ENCODE peak calls at places on chromosome 4, in seven cellular contexts. B, N, W, F, S, C and G are unnamed samples.

GRCh38 chr4:32847466-32847865 is 2127.3 kb downstream of the PCDH7 start:
- DNase-seq in C (no peak), N (no peak), W (peak), B (no peak), S (no peak), F (peak), G (no peak)

GRCh38 chr4:18938343-18939109 is 917.0 kb upstream of the LCORL start:
- DNase-seq in F (no peak), N (no peak), W (no peak), S (no peak), B (no peak), C (no peak), G (no peak)

GRCh38 chr4:158170691-158171455 is 2.0 kb downstream of the GASK1B start:
- DNase-seq in S (no peak), F (no peak), N (peak), W (peak), C (peak), B (peak), G (no peak)

GRCh38 chr4:184815046-184815877 is 10.5 kb downstream of the ACSL1 start:
- DNase-seq in N (peak), W (peak), C (no peak), F (peak), S (no peak), B (peak), G (peak)

GRCh38 chr4:125315571-125316390 is 1.0 kb downstream of the FAT4 start:
- DNase-seq in C (peak), F (peak), B (no peak), N (peak), S (no peak), W (peak), G (peak)

GRCh38 chr4:48290146-48290772 is 20.6 kb upstream of the TEC start:
- DNase-seq in C (no peak), S (no peak), F (peak), N (no peak), B (no peak), W (peak), G (no peak)

GRCh38 chr4:129248621-129249020 is 152.7 kb downstream of the C4orf33 start:
- DNase-seq in N (no peak), S (no peak), B (no peak), W (peak), F (no peak), C (no peak), G (no peak)

GRCh38 chr4:112418092-112418491 is 97.9 kb downstream of the NEUROG2 start:
- DNase-seq in S (no peak), B (no peak), C (no peak), N (no peak), F (peak), W (no peak), G (no peak)

GRCh38 chr4:5055411-5055810 is 4.1 kb downstream of the STK32B start:
- DNase-seq in C (no peak), F (no peak), W (no peak), B (no peak), S (no peak), N (no peak), G (no peak)

GRCh38 chr4:56468097-56468422 is 643 bp downstream of the SRP72 start:
- DNase-seq in F (peak), N (no peak), W (peak), B (no peak), C (no peak), S (no peak), G (peak)

GRCh38 chr4:17152941-17153340 is 254.5 kb upstream of the LDB2 start:
- DNase-seq in C (no peak), N (no peak), S (no peak), B (no peak), F (no peak), W (no peak), G (no peak)

GRCh38 chr4:175720722-175721121 is 91.3 kb downstream of the GPM6A start:
- DNase-seq in C (no peak), S (no peak), F (no peak), W (no peak), N (no peak), B (no peak), G (no peak)

GRCh38 chr4:88963817-88964216 is 93.2 kb downstream of the FAM13A start:
- DNase-seq in B (no peak), W (peak), N (no peak), C (no peak), F (no peak), S (no peak), G (no peak)

GRCh38 chr4:149211961-149212360 is 603.7 kb downstream of the IQCM start:
- DNase-seq in F (no peak), S (no peak), C (no peak), B (no peak), N (no peak), W (no peak), G (no peak)

GRCh38 chr4:131207589-131207988 is 1941.5 kb upstream of the PCDH10 start:
- DNase-seq in F (no peak), W (no peak), N (no peak), B (no peak), C (no peak), S (no peak), G (no peak)

GRCh38 chr4:146640459-146641061 is 1.9 kb downstream of the POU4F2 start:
- DNase-seq in B (no peak), S (no peak), F (peak), N (no peak), C (peak), W (no peak), G (no peak)

GRCh38 chr4:140296871-140297570 is 76.4 kb upstream of the SCOC start:
- DNase-seq in N (no peak), C (no peak), W (peak), S (no peak), B (no peak), F (peak), G (peak)

GRCh38 chr4:26812049-26812729 is 48.5 kb upstream of the STIM2 start:
- DNase-seq in S (no peak), W (peak), C (no peak), B (no peak), N (no peak), F (no peak), G (no peak)

GRCh38 chr4:42761804-42762203 is 104.9 kb upstream of the ATP8A1 start:
- DNase-seq in N (no peak), S (no peak), F (peak), B (no peak), C (no peak), W (no peak), G (no peak)

GRCh38 chr4:87117051-87117729 is 103.2 kb downstream of the KLHL8 start:
- DNase-seq in B (no peak), C (no peak), S (no peak), N (no peak), F (peak), W (no peak), G (no peak)

GRCh38 chr4:95701500-95701899 is 138.4 kb upstream of the PDHA2 start:
- DNase-seq in W (peak), C (no peak), S (no peak), F (no peak), B (no peak), N (no peak), G (no peak)

GRCh38 chr4:13891544-13891939 is 264.0 kb upstream of the BOD1L1 start:
- DNase-seq in F (no peak), W (no peak), B (no peak), S (no peak), N (no peak), C (no peak), G (no peak)

GRCh38 chr4:143404555-143404954 is 67.9 kb downstream of the GAB1 start:
- DNase-seq in S (no peak), W (no peak), B (no peak), F (no peak), N (no peak), C (no peak), G (no peak)

GRCh38 chr4:2583517-2583916 is 47.1 kb downstream of the FAM193A start:
- DNase-seq in C (no peak), F (no peak), N (no peak), W (peak), B (no peak), S (no peak), G (no peak)

GRCh38 chr4:85741921-85742591 is 267.1 kb downstream of the ARHGAP24 start:
- DNase-seq in B (no peak), W (no peak), S (no peak), F (no peak), N (peak), C (no peak), G (peak)

GRCh38 chr4:140256335-140256734 is 102.4 kb upstream of the MAML3 start:
- DNase-seq in S (no peak), C (no peak), B (no peak), N (no peak), W (peak), F (no peak), G (no peak)

GRCh38 chr4:62232755-62233280 is 1032.7 kb downstream of the ADGRL3 start:
- DNase-seq in F (peak), B (no peak), S (no peak), N (no peak), C (no peak), W (no peak), G (no peak)

GRCh38 chr4:152257601-152258066 is 278.3 kb downstream of the FBXW7 start:
- DNase-seq in S (no peak), W (peak), C (no peak), N (no peak), B (no peak), F (peak), G (no peak)

GRCh38 chr4:148043990-148044645 is 312.2 kb downstream of the ARHGAP10 start:
- DNase-seq in C (no peak), B (no peak), S (no peak), W (no peak), F (no peak), N (no peak), G (no peak)

GRCh38 chr4:155597933-155598451 is 68.7 kb upstream of the GUCY1A1 start:
- DNase-seq in C (no peak), S (no peak), N (no peak), B (no peak), W (no peak), F (no peak), G (no peak)